ENCODE peak calls at places on chromosomes 5 and 9, in seven cellular contexts. One of them, this sample, is unnamed.

GRCh38 chr9:136787690-136788400 is 3.3 kb upstream of the TMEM141 start:
- DNase-seq in NB4: peak; percentile 82
- DNase-seq in A673: peak; percentile 82
- DNase-seq in thoracic aorta: no peak
- DNase-seq in effector memory CD4-positive, alpha-beta T cell: peak; percentile 64
- DNase-seq in choroid plexus epithelial cell: peak; percentile 66
- DNase-seq in GM23338: peak; percentile 92
- DNase-seq in this sample: peak; percentile 65

GRCh38 chr5:68533571-68534051 is 318.1 kb downstream of the PIK3R1 start:
- DNase-seq in effector memory CD4-positive, alpha-beta T cell: no peak
- DNase-seq in GM23338: no peak
- DNase-seq in choroid plexus epithelial cell: no peak
- DNase-seq in thoracic aorta: no peak
- DNase-seq in NB4: peak; percentile 9
- DNase-seq in A673: peak; percentile 79
- DNase-seq in this sample: no peak

GRCh38 chr5:176550275-176550831 is 1.2 kb downstream of the CDHR2 start:
- DNase-seq in thoracic aorta: no peak
- DNase-seq in effector memory CD4-positive, alpha-beta T cell: no peak
- DNase-seq in A673: no peak
- DNase-seq in GM23338: no peak
- DNase-seq in choroid plexus epithelial cell: no peak
- DNase-seq in NB4: peak; percentile 45
- DNase-seq in this sample: no peak

GRCh38 chr5:72539726-72540125 is 32.5 kb upstream of the ZNF366 start:
- DNase-seq in A673: no peak
- DNase-seq in NB4: no peak
- DNase-seq in effector memory CD4-positive, alpha-beta T cell: no peak
- DNase-seq in GM23338: no peak
- DNase-seq in thoracic aorta: no peak
- DNase-seq in choroid plexus epithelial cell: no peak
- DNase-seq in this sample: no peak

GRCh38 chr5:37930350-37930749 is 90.5 kb upstream of the GDNF start:
- DNase-seq in NB4: no peak
- DNase-seq in thoracic aorta: no peak
- DNase-seq in GM23338: no peak
- DNase-seq in A673: no peak
- DNase-seq in effector memory CD4-positive, alpha-beta T cell: no peak
- DNase-seq in choroid plexus epithelial cell: no peak
- DNase-seq in this sample: no peak

GRCh38 chr9:135479469-135480052 is at the start of gene PPP1R26:
- DNase-seq in NB4: no peak
- DNase-seq in thoracic aorta: no peak
- DNase-seq in effector memory CD4-positive, alpha-beta T cell: no peak
- DNase-seq in A673: no peak
- DNase-seq in GM23338: peak; percentile 35
- DNase-seq in choroid plexus epithelial cell: no peak
- DNase-seq in this sample: no peak

GRCh38 chr5:18792145-18792544 is 1157.9 kb downstream of the TAF11L14 start:
- DNase-seq in NB4: no peak
- DNase-seq in choroid plexus epithelial cell: no peak
- DNase-seq in thoracic aorta: no peak
- DNase-seq in GM23338: no peak
- DNase-seq in effector memory CD4-positive, alpha-beta T cell: no peak
- DNase-seq in A673: no peak
- DNase-seq in this sample: no peak

GRCh38 chr5:164763211-164763610 is 1257.8 kb downstream of the MAT2B start:
- DNase-seq in effector memory CD4-positive, alpha-beta T cell: no peak
- DNase-seq in thoracic aorta: no peak
- DNase-seq in choroid plexus epithelial cell: no peak
- DNase-seq in A673: no peak
- DNase-seq in GM23338: no peak
- DNase-seq in NB4: no peak
- DNase-seq in this sample: no peak

GRCh38 chr5:78886650-78887230 is 98.4 kb downstream of the ARSB start:
- DNase-seq in effector memory CD4-positive, alpha-beta T cell: no peak
- DNase-seq in NB4: peak; percentile 35
- DNase-seq in GM23338: peak; percentile 20
- DNase-seq in choroid plexus epithelial cell: peak; percentile 45
- DNase-seq in A673: peak; percentile 22
- DNase-seq in thoracic aorta: no peak
- DNase-seq in this sample: no peak

GRCh38 chr5:76256116-76256889 is 146.8 kb upstream of the IQGAP2 start:
- DNase-seq in A673: peak; percentile 86
- DNase-seq in GM23338: peak; percentile 89
- DNase-seq in choroid plexus epithelial cell: peak; percentile 87
- DNase-seq in NB4: peak; percentile 81
- DNase-seq in thoracic aorta: no peak
- DNase-seq in effector memory CD4-positive, alpha-beta T cell: peak; percentile 34
- DNase-seq in this sample: peak; percentile 78

GRCh38 chr9:131278421-131279111 is 2.3 kb upstream of the FAM78A start:
- DNase-seq in GM23338: no peak
- DNase-seq in effector memory CD4-positive, alpha-beta T cell: no peak
- DNase-seq in choroid plexus epithelial cell: no peak
- DNase-seq in NB4: no peak
- DNase-seq in A673: no peak
- DNase-seq in thoracic aorta: no peak
- DNase-seq in this sample: no peak

GRCh38 chr9:92481029-92481633 is 1.2 kb downstream of the ASPN start:
- DNase-seq in effector memory CD4-positive, alpha-beta T cell: no peak
- DNase-seq in GM23338: no peak
- DNase-seq in NB4: no peak
- DNase-seq in choroid plexus epithelial cell: peak; percentile 42
- DNase-seq in thoracic aorta: no peak
- DNase-seq in A673: peak; percentile 23
- DNase-seq in this sample: no peak

GRCh38 chr5:116507941-116508655 is 66.5 kb downstream of the SEMA6A start:
- DNase-seq in thoracic aorta: no peak
- DNase-seq in NB4: no peak
- DNase-seq in effector memory CD4-positive, alpha-beta T cell: no peak
- DNase-seq in GM23338: no peak
- DNase-seq in A673: no peak
- DNase-seq in choroid plexus epithelial cell: no peak
- DNase-seq in this sample: no peak

DNA sequence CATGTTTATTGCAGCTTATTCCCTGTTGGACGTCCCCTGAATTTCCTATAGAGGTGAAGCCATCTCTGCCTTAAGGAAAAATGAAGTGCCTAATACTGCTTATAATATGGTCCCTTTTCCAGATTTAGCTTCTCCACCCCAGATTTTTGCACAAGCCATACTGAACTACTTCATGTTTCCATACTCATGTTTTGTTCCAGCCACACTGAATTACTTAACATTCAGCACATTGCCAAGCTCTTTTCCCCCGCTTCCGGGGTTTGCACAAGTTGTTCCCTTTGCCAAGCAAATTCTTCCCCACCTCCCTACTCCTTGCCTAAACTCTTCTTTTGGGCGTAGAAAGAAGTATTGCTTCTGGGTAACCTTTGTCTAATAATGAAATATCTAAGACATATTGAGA is 1.7 kb upstream of the CNTRL start:
- DNase-seq in A673: peak; percentile 91
- DNase-seq in NB4: peak; percentile 65
- DNase-seq in GM23338: no peak
- DNase-seq in choroid plexus epithelial cell: peak; percentile 57
- DNase-seq in thoracic aorta: no peak
- DNase-seq in effector memory CD4-positive, alpha-beta T cell: no peak
- DNase-seq in this sample: no peak
- H3K4me3 ChIP-seq in A673: peak overlapping the region; percentile 44
- H3K4me3 ChIP-seq in NB4: no peak overlapping the region
- H3K4me3 ChIP-seq in GM23338: no peak overlapping the region
- H3K4me3 ChIP-seq in choroid plexus epithelial cell: no peak overlapping the region
- H3K4me3 ChIP-seq in thoracic aorta: peak overlapping the region; percentile 96
- H3K4me3 ChIP-seq in effector memory CD4-positive, alpha-beta T cell: no peak overlapping the region
- H3K4me3 ChIP-seq in this sample: no peak overlapping the region

GRCh38 chr5:112857866-112858265 is 3.2 kb upstream of the SRP19 start:
- DNase-seq in thoracic aorta: no peak
- DNase-seq in GM23338: no peak
- DNase-seq in effector memory CD4-positive, alpha-beta T cell: no peak
- DNase-seq in NB4: no peak
- DNase-seq in choroid plexus epithelial cell: no peak
- DNase-seq in A673: no peak
- DNase-seq in this sample: no peak
- H3K4me3 ChIP-seq in thoracic aorta: no peak overlapping the region
- H3K4me3 ChIP-seq in GM23338: no peak overlapping the region
- H3K4me3 ChIP-seq in effector memory CD4-positive, alpha-beta T cell: no peak overlapping the region
- H3K4me3 ChIP-seq in NB4: no peak overlapping the region
- H3K4me3 ChIP-seq in choroid plexus epithelial cell: no peak overlapping the region
- H3K4me3 ChIP-seq in A673: no peak overlapping the region
- H3K4me3 ChIP-seq in this sample: no peak overlapping the region

GRCh38 chr5:136193396-136193935 is 504 bp upstream of the SMIM32 start:
- DNase-seq in A673: no peak
- DNase-seq in GM23338: no peak
- DNase-seq in choroid plexus epithelial cell: no peak
- DNase-seq in effector memory CD4-positive, alpha-beta T cell: no peak
- DNase-seq in NB4: no peak
- DNase-seq in thoracic aorta: no peak
- DNase-seq in this sample: no peak

GRCh38 chr5:136190904-136191303 is 2.1 kb downstream of the SMIM32 start:
- DNase-seq in NB4: no peak
- DNase-seq in thoracic aorta: no peak
- DNase-seq in A673: no peak
- DNase-seq in choroid plexus epithelial cell: no peak
- DNase-seq in effector memory CD4-positive, alpha-beta T cell: no peak
- DNase-seq in GM23338: no peak
- DNase-seq in this sample: no peak

GRCh38 chr5:136192015-136192525 is 892 bp downstream of the SMIM32 start:
- DNase-seq in choroid plexus epithelial cell: peak; percentile 12
- DNase-seq in GM23338: peak; percentile 54
- DNase-seq in NB4: no peak
- DNase-seq in A673: no peak
- DNase-seq in effector memory CD4-positive, alpha-beta T cell: no peak
- DNase-seq in thoracic aorta: no peak
- DNase-seq in this sample: no peak

GRCh38 chr5:136192526-136193395 is at the start of gene SMIM32:
- DNase-seq in GM23338: peak; percentile 64
- DNase-seq in choroid plexus epithelial cell: peak; percentile 9
- DNase-seq in effector memory CD4-positive, alpha-beta T cell: no peak
- DNase-seq in thoracic aorta: no peak
- DNase-seq in A673: peak; percentile 43
- DNase-seq in NB4: no peak
- DNase-seq in this sample: no peak

DNA sequence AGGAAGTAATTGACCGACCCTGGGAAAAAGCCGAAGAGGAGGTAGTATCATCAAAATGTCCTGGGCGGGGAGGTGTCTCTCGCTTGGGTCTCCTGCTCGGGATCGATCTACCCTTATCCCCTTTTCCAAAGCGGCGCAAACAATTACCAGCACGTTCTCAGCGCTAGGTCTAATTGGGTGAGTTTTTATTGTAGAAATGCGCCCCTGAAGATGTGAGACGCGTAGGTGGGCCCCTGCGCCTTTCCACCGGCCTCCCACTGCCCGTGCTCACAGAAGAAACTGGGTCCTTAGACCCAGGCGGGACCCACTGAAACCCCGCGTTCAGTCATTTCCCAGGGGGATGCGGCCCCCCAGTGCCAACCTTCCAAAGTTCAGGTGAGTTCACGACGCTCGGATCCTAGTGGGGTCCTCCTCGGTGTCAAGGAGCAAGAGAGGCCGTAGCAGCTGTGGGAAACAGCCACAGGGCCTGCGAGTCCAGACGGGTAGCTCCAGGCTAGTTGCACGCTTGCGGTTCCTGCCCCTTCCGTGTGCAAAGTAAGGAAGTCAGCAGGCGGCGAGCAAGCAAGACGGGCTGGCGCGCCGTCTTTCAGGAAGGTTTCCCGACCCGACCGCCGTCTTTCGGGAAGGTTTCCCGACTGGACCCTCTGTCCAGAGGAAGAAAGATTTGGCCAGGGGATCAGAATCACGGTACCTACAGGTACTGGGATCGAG is 1.5 kb downstream of the SMIM32 start:
- DNase-seq in thoracic aorta: no peak
- DNase-seq in GM23338: peak; percentile 78
- DNase-seq in effector memory CD4-positive, alpha-beta T cell: no peak
- DNase-seq in NB4: peak; percentile 22
- DNase-seq in choroid plexus epithelial cell: peak; percentile 56
- DNase-seq in A673: peak; percentile 31
- DNase-seq in this sample: no peak
- H3K4me3 ChIP-seq in thoracic aorta: peak overlapping the region; percentile 58
- H3K4me3 ChIP-seq in GM23338: peak overlapping the region; percentile 77
- H3K4me3 ChIP-seq in effector memory CD4-positive, alpha-beta T cell: no peak overlapping the region
- H3K4me3 ChIP-seq in NB4: no peak overlapping the region
- H3K4me3 ChIP-seq in choroid plexus epithelial cell: peak overlapping the region; percentile 34
- H3K4me3 ChIP-seq in A673: peak overlapping the region; percentile 34
- H3K4me3 ChIP-seq in this sample: no peak overlapping the region

GRCh38 chr9:137975527-137975913 is 97.9 kb downstream of the CACNA1B start:
- DNase-seq in GM23338: no peak
- DNase-seq in choroid plexus epithelial cell: no peak
- DNase-seq in thoracic aorta: no peak
- DNase-seq in A673: no peak
- DNase-seq in NB4: no peak
- DNase-seq in effector memory CD4-positive, alpha-beta T cell: no peak
- DNase-seq in this sample: no peak

GRCh38 chr9:137973829-137974416 is 96.3 kb downstream of the CACNA1B start:
- DNase-seq in GM23338: no peak
- DNase-seq in thoracic aorta: no peak
- DNase-seq in effector memory CD4-positive, alpha-beta T cell: no peak
- DNase-seq in NB4: no peak
- DNase-seq in choroid plexus epithelial cell: no peak
- DNase-seq in A673: no peak
- DNase-seq in this sample: no peak

GRCh38 chr9:137974746-137975526 is 97.4 kb downstream of the CACNA1B start:
- DNase-seq in GM23338: no peak
- DNase-seq in effector memory CD4-positive, alpha-beta T cell: no peak
- DNase-seq in thoracic aorta: no peak
- DNase-seq in NB4: no peak
- DNase-seq in choroid plexus epithelial cell: no peak
- DNase-seq in A673: no peak
- DNase-seq in this sample: no peak

GRCh38 chr9:137977572-137978261 is 100.1 kb downstream of the CACNA1B start:
- DNase-seq in thoracic aorta: no peak
- DNase-seq in GM23338: no peak
- DNase-seq in A673: no peak
- DNase-seq in effector memory CD4-positive, alpha-beta T cell: no peak
- DNase-seq in choroid plexus epithelial cell: no peak
- DNase-seq in NB4: no peak
- DNase-seq in this sample: no peak

GRCh38 chr9:137975936-137976565 is 98.5 kb downstream of the CACNA1B start:
- DNase-seq in NB4: no peak
- DNase-seq in thoracic aorta: no peak
- DNase-seq in A673: no peak
- DNase-seq in effector memory CD4-positive, alpha-beta T cell: no peak
- DNase-seq in choroid plexus epithelial cell: no peak
- DNase-seq in GM23338: no peak
- DNase-seq in this sample: no peak
- H3K4me3 ChIP-seq in NB4: no peak overlapping the region
- H3K4me3 ChIP-seq in thoracic aorta: no peak overlapping the region
- H3K4me3 ChIP-seq in A673: no peak overlapping the region
- H3K4me3 ChIP-seq in effector memory CD4-positive, alpha-beta T cell: no peak overlapping the region
- H3K4me3 ChIP-seq in choroid plexus epithelial cell: no peak overlapping the region
- H3K4me3 ChIP-seq in GM23338: no peak overlapping the region
- H3K4me3 ChIP-seq in this sample: no peak overlapping the region